ENCODE peak calls at places on chromosomes 1 and 21, in four cellular contexts. S is hepatocyte, W is PC-3, Q is MM.1S. T is an unnamed sample.

GRCh38 chr1:40648928-40649591 is 16.4 kb downstream of the RIMS3 start:
- DNase-seq in Q (no peak), W (no peak), S (no peak), T (no peak)

GRCh38 chr1:184025242-184025675 is 12.3 kb downstream of the COLGALT2 start:
- DNase-seq in Q (peak; percentile 25), W (peak; percentile 70), S (peak; percentile 18), T (no peak)

GRCh38 chr21:22842875-22843274 is 1844.7 kb downstream of the NCAM2 start:
- DNase-seq in Q (no peak), W (no peak), S (no peak), T (no peak)

GRCh38 chr1:235507623-235508022 is 3.4 kb upstream of the B3GALNT2 start:
- DNase-seq in W (no peak), Q (no peak), S (no peak), T (no peak)

GRCh38 chr1:6170742-6171201 is 9.3 kb downstream of the CHD5 start:
- DNase-seq in S (no peak), Q (no peak), W (no peak), T (no peak)

GRCh38 chr1:171654705-171655214 is 2.3 kb upstream of the MYOC start:
- DNase-seq in S (no peak), Q (no peak), W (no peak), T (no peak)

GRCh38 chr1:13828454-13829151 is 128.6 kb downstream of the PRDM2 start:
- DNase-seq in W (peak; percentile 58), Q (peak; percentile 81), S (peak; percentile 70), T (peak; percentile 69)

GRCh38 chr1:80533775-80534314 is 1266.9 kb upstream of the ADGRL2 start:
- DNase-seq in S (no peak), W (no peak), Q (no peak), T (no peak)

GRCh38 chr1:198462365-198463025 is 78.0 kb downstream of the ATP6V1G3 start:
- DNase-seq in W (peak; percentile 80), Q (no peak), S (no peak), T (no peak)

GRCh38 chr1:22860883-22861385 is 111.7 kb downstream of the LACTBL1 start:
- DNase-seq in S (no peak), W (no peak), Q (no peak), T (no peak)

GRCh38 chr1:219954736-219955421 is 26.5 kb upstream of the SLC30A10 start:
- DNase-seq in W (no peak), Q (no peak), S (peak; percentile 26), T (no peak)

GRCh38 chr21:39125752-39126485 is 57.3 kb downstream of the PSMG1 start:
- DNase-seq in W (peak; percentile 83), Q (peak; percentile 31), S (peak; percentile 83), T (peak; percentile 53)

GRCh38 chr21:33849839-33850238 is 65.8 kb downstream of the ATP5PO start:
- DNase-seq in Q (no peak), W (peak; percentile 23), S (no peak), T (no peak)

GRCh38 chr1:201721131-201722049 is 107.6 kb upstream of the IPO9 start:
- DNase-seq in Q (no peak), S (peak; percentile 68), W (no peak), T (no peak)

GRCh38 chr1:21139601-21140000 is 37.1 kb downstream of the EIF4G3 start:
- DNase-seq in S (peak; percentile 8), W (no peak), Q (peak; percentile 50), T (peak; percentile 48)

GRCh38 chr1:19762175-19762779 is 37.4 kb downstream of the TMCO4 start:
- DNase-seq in Q (no peak), S (peak; percentile 30), W (peak; percentile 57), T (peak; percentile 44)

GRCh38 chr1:232974971-232975370 is 24.6 kb downstream of the NTPCR start:
- DNase-seq in W (no peak), Q (no peak), S (no peak), T (no peak)

GRCh38 chr1:8004113-8004802 is 21.9 kb downstream of the ERRFI1 start:
- DNase-seq in S (no peak), W (no peak), Q (no peak), T (no peak)

GRCh38 chr21:42818328-42818749 is 61.0 kb downstream of the WDR4 start:
- DNase-seq in Q (peak; percentile 62), S (peak; percentile 63), W (peak; percentile 69), T (peak; percentile 41)

GRCh38 chr1:44068442-44068861 is 37.2 kb upstream of the SLC6A9 start:
- DNase-seq in Q (no peak), W (no peak), S (no peak), T (peak; percentile 58)

GRCh38 chr1:64173300-64173940 is 30.0 kb upstream of the UBE2U start:
- DNase-seq in W (peak; percentile 16), Q (no peak), S (no peak), T (no peak)

GRCh38 chr1:235008239-235008638 is 120.4 kb downstream of the TOMM20 start:
- DNase-seq in W (peak; percentile 24), Q (no peak), S (no peak), T (no peak)

GRCh38 chr21:36184561-36184960 is 27.9 kb downstream of the DOP1B start:
- DNase-seq in W (no peak), Q (no peak), S (no peak), T (no peak)

GRCh38 chr21:27528697-27529096 is 561.8 kb upstream of the ADAMTS5 start:
- DNase-seq in Q (no peak), W (no peak), S (no peak), T (no peak)

GRCh38 chr21:27532081-27532480 is 565.2 kb upstream of the ADAMTS5 start:
- DNase-seq in S (peak; percentile 46), W (peak; percentile 58), Q (no peak), T (no peak)

GRCh38 chr21:27525780-27526179 is 558.9 kb upstream of the ADAMTS5 start:
- DNase-seq in Q (no peak), W (no peak), S (no peak), T (no peak)

GRCh38 chr21:27526451-27526850 is 559.6 kb upstream of the ADAMTS5 start:
- DNase-seq in W (no peak), S (no peak), Q (no peak), T (no peak)
- H3K27ac ChIP-seq in W (no peak overlapping the region), S (no peak overlapping the region), Q (no peak overlapping the region), T (no peak overlapping the region)

GRCh38 chr1:3652538-3653285 is 396 bp downstream of the TP73 start:
- DNase-seq in Q (no peak), W (no peak), S (no peak), T (no peak)

GRCh38 chr1:3654549-3655281 is 2.4 kb downstream of the TP73 start:
- DNase-seq in Q (no peak), W (no peak), S (no peak), T (no peak)

GRCh38 chr1:3651939-3652537 is at the start of gene TP73:
- DNase-seq in W (peak; percentile 23), S (peak; percentile 38), Q (peak; percentile 53), T (no peak)

GRCh38 chr1:3651011-3651938 is 1.0 kb upstream of the TP73 start:
- DNase-seq in S (no peak), W (no peak), Q (no peak), T (no peak)

DNA sequence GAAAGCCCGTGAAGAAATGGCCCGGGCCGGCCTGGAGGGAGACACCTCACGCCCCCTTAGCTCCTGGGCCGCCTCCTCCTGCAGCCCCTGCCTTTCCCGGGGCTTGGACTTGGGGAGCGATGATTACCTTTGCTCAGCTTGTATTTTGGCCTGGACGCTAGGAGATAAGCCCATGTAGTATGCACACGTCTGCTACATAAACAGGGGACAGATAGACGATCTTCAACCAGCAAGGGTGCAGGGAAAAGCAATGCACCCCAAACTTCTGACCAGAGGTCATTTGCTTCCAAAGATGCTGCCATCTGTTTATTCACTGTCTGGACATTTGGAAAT is 936 bp downstream of the TP73 start:
- DNase-seq in Q (no peak), S (no peak), W (no peak), T (no peak)
- H3K79me2 ChIP-seq in Q (peaks cover 60% of the 10 kb centered on the region), S (peaks cover 11% of the 10 kb centered on the region), W (peaks cover 16% of the 10 kb centered on the region), T (no peaks in the 10 kb centered on the region)

DNA sequence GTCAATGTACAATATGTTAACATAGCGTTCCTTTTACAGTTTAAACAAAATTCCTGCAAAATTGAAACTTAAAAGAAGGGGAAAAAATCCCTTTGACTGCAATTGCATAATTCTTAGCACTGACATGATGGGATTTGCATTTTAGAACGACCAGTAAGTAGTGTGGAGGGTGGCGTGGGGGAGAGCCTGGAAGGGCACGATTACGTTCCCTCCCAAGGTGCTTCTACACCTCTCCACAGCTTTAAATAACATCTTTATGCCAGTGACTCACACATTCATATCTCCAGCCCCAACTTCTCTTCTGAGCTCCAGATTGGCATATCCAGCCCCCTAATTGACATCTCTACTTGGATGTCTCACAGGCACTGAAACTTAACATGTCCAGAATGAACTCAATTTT is 64.3 kb downstream of the OLFML3 start:
- DNase-seq in Q (no peak), S (no peak), W (no peak), T (no peak)
- H3K9me2 ChIP-seq in Q (no peaks in the 10 kb centered on the region), S (no peaks in the 10 kb centered on the region), W (no peaks in the 10 kb centered on the region), T (no peaks in the 10 kb centered on the region)

GRCh38 chr1:53893999-53894636 is at the start of gene DIO1:
- DNase-seq in Q (no peak), W (no peak), S (peak; percentile 57), T (no peak)
- H3K27ac ChIP-seq in Q (no peak within 1 kb of the TSS), W (no peak within 1 kb of the TSS), S (no peak within 1 kb of the TSS), T (no peak within 1 kb of the TSS)

GRCh38 chr1:10128081-10128765 is 82.1 kb upstream of the KIF1B start:
- DNase-seq in Q (no peak), S (no peak), W (no peak), T (no peak)
- H3K79me2 ChIP-seq in Q (no peaks in the 10 kb centered on the region), S (no peaks in the 10 kb centered on the region), W (no peaks in the 10 kb centered on the region), T (no peaks in the 10 kb centered on the region)

GRCh38 chr1:152539901-152540300 is 25.6 kb downstream of the CRCT1 start:
- DNase-seq in Q (no peak), W (no peak), S (no peak), T (no peak)
- H3K9me2 ChIP-seq in Q (no peaks in the 10 kb centered on the region), W (no peaks in the 10 kb centered on the region), S (no peaks in the 10 kb centered on the region), T (no peaks in the 10 kb centered on the region)

DNA sequence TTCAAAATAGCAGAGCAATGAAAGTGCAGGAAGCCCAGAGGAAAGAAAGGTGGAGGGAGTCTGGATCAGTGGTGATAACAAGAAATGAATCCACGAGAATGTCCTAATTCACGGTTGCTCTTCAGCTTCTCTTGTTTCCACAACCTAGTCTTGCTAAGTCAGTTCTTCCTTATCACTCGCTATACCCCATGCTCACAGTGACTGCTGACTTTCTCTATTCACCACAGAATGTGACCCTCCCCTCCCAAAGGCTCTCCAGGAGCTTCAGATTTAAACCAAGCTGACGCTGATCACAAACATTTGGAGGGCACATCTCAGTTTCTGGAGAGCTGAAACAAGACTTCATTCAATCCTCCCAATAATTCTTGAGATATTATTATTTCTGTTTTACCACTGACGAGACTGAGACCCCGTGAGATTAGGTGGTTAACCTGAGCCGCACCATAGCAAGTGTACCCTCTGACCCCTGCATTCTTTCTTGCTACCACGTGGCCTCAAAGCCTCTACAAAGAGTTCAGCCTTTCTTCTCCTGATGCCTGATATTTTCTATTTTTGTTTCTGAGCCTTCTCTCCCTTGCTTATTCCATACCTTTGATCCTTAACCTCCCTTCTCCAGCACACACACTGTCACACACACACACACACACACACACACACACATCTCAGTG is 10.7 kb upstream of the CCN1 start:
- DNase-seq in Q (no peak), S (no peak), W (no peak), T (no peak)
- H3K27ac ChIP-seq in Q (no peak overlapping the region), S (no peak overlapping the region), W (no peak overlapping the region), T (no peak overlapping the region)

GRCh38 chr1:12614402-12615165 is 3.4 kb downstream of the DHRS3 start:
- DNase-seq in W (no peak), Q (no peak), S (no peak), T (no peak)
- H3K79me2 ChIP-seq in W (peaks cover 97% of the 10 kb centered on the region), Q (no peaks in the 10 kb centered on the region), S (peaks cover 76% of the 10 kb centered on the region), T (no peaks in the 10 kb centered on the region)